ENCODE peak calls at places on chromosomes 6 and 20, in six cellular contexts. Y is spleen, I is sigmoid colon, O is HepG2, B is heart left ventricle, W is stomach. S is an unnamed sample.
A peak's percentile ranks its signal among the peaks of the same experiment; 100 is the strongest.

GRCh38 chr20:45088247-45088646 is 12.7 kb downstream of the KCNS1 start:
- DNase-seq in O (no peak), I (no peak), W (no peak), B (no peak), Y (no peak), S (no peak)

GRCh38 chr6:52389626-52390360 is 27.8 kb downstream of the PAQR8 start:
- DNase-seq in B (peak; percentile 75), W (peak; percentile 89), O (peak; percentile 94), I (no peak), Y (peak; percentile 86), S (no peak)

GRCh38 chr6:155201461-155202226 is 62.2 kb upstream of the CLDN20 start:
- DNase-seq in W (no peak), O (no peak), B (no peak), Y (no peak), I (no peak), S (no peak)

GRCh38 chr6:90677440-90677839 is 90.6 kb upstream of the MAP3K7 start:
- DNase-seq in Y (no peak), I (no peak), B (no peak), W (no peak), O (no peak), S (no peak)

GRCh38 chr6:160321729-160322505 is 26.3 kb upstream of the SLC22A3 start:
- DNase-seq in Y (no peak), O (no peak), W (no peak), I (no peak), B (no peak), S (no peak)

GRCh38 chr6:63610944-63611343 is 24.7 kb upstream of the PHF3 start:
- DNase-seq in W (no peak), O (no peak), I (no peak), Y (no peak), B (no peak), S (no peak)

GRCh38 chr6:111957623-111958315 is 84.5 kb upstream of the FYN start:
- DNase-seq in Y (no peak), O (no peak), I (no peak), B (no peak), W (no peak), S (no peak)

GRCh38 chr6:53813096-53813495 is 18.3 kb downstream of the LRRC1 start:
- DNase-seq in I (no peak), O (no peak), B (no peak), W (no peak), Y (no peak), S (no peak)

GRCh38 chr6:17866876-17867444 is 120.5 kb downstream of the KIF13A start:
- DNase-seq in W (no peak), B (no peak), Y (no peak), I (no peak), O (peak; percentile 47), S (no peak)

GRCh38 chr6:33727126-33727525 is 15.6 kb upstream of the UQCC2 start:
- DNase-seq in I (no peak), Y (no peak), O (no peak), W (no peak), B (no peak), S (no peak)

GRCh38 chr6:168387426-168387825 is 53.6 kb upstream of the SMOC2 start:
- DNase-seq in B (peak; percentile 54), W (no peak), I (no peak), O (no peak), Y (peak; percentile 67), S (no peak)

GRCh38 chr20:46965124-46965455 is 70.4 kb downstream of the EYA2 start:
- DNase-seq in O (no peak), B (no peak), I (no peak), W (no peak), Y (no peak), S (no peak)

GRCh38 chr20:43511879-43512278 is 4.4 kb downstream of the L3MBTL1 start:
- DNase-seq in O (no peak), Y (no peak), W (no peak), I (no peak), B (no peak), S (no peak)

GRCh38 chr6:13916230-13916944 is 8.4 kb upstream of the RNF182 start:
- DNase-seq in O (no peak), B (no peak), Y (no peak), W (no peak), I (no peak), S (no peak)

GRCh38 chr6:137776786-137777185 is 90.3 kb upstream of the TNFAIP3 start:
- DNase-seq in I (no peak), O (no peak), B (no peak), W (no peak), Y (no peak), S (no peak)

GRCh38 chr20:50571466-50571865 is 61.3 kb downstream of the PTPN1 start:
- DNase-seq in W (no peak), I (no peak), Y (no peak), O (no peak), B (no peak), S (no peak)

GRCh38 chr6:62707156-62707555 is 421.1 kb upstream of the KHDRBS2 start:
- DNase-seq in W (no peak), Y (no peak), I (no peak), O (peak; percentile 8), B (no peak), S (no peak)

GRCh38 chr6:56226946-56227879 is 20.2 kb downstream of the COL21A1 start:
- DNase-seq in Y (no peak), W (no peak), I (no peak), O (no peak), B (no peak), S (no peak)

GRCh38 chr6:5905431-5906339 is 101.0 kb downstream of the NRN1 start:
- DNase-seq in W (peak; percentile 36), O (no peak), I (peak; percentile 94), Y (no peak), B (peak; percentile 79), S (no peak)

GRCh38 chr20:48056218-48056617 is 270.9 kb upstream of the SULF2 start:
- DNase-seq in B (no peak), O (no peak), W (no peak), I (no peak), Y (no peak), S (no peak)

GRCh38 chr6:3561745-3562144 is 104.9 kb upstream of the SLC22A23 start:
- DNase-seq in W (no peak), Y (no peak), I (no peak), B (no peak), O (peak; percentile 20), S (no peak)

GRCh38 chr20:48600470-48600945 is 227.3 kb downstream of the PREX1 start:
- DNase-seq in I (peak; percentile 40), O (no peak), Y (peak; percentile 33), W (no peak), B (no peak), S (no peak)

GRCh38 chr6:125718109-125718508 is 31.3 kb upstream of the HEY2 start:
- DNase-seq in O (no peak), W (no peak), I (no peak), Y (no peak), B (no peak), S (no peak)

GRCh38 chr6:166658792-166659150 is 31.7 kb upstream of the RPS6KA2 start:
- DNase-seq in Y (no peak), W (no peak), I (no peak), B (no peak), O (no peak), S (no peak)

GRCh38 chr20:22411568-22412450 is 172.6 kb downstream of the FOXA2 start:
- DNase-seq in W (peak; percentile 51), B (no peak), Y (no peak), I (peak; percentile 69), O (peak; percentile 96), S (no peak)

DNA sequence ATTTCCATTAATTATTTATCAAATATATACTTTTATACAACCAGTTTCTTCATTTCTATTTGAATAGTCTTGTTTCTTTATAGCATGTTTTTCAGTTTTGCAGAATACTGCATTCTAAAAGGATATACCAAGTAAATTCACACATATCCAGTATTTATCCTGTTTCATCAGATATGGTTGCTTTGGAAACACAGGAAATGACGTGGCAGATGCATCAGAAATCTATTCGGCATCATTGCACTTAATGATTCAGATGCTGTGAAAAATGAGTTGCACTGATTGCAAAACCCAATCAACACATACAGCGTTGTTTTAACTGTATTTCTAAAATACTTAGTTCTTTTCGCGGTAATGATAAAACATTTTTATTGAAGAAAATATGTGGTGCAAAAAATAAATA is 594.9 kb downstream of the CDH26 start:
- DNase-seq in O (no peak), Y (no peak), W (no peak), B (no peak), I (no peak), S (no peak)
- H3K4me1 ChIP-seq in O (no peaks in the 10 kb centered on the region), Y (no peaks in the 10 kb centered on the region), W (no peaks in the 10 kb centered on the region), B (no peaks in the 10 kb centered on the region), I (no peaks in the 10 kb centered on the region), S (no peaks in the 10 kb centered on the region)

GRCh38 chr6:1551236-1551635 is 58.5 kb upstream of the FOXC1 start:
- DNase-seq in I (no peak), Y (no peak), B (no peak), W (no peak), O (no peak), S (no peak)

GRCh38 chr6:1554241-1554880 is 55.4 kb upstream of the FOXC1 start:
- DNase-seq in O (no peak), W (no peak), Y (no peak), I (no peak), B (no peak), S (no peak)

GRCh38 chr6:1554881-1555569 is 54.7 kb upstream of the FOXC1 start:
- DNase-seq in Y (peak; percentile 89), O (no peak), I (peak; percentile 86), B (peak; percentile 89), W (peak; percentile 63), S (no peak)

GRCh38 chr6:1553562-1554088 is 56.1 kb upstream of the FOXC1 start:
- DNase-seq in W (no peak), Y (no peak), I (no peak), B (no peak), O (no peak), S (no peak)

GRCh38 chr6:1552296-1552761 is 57.4 kb upstream of the FOXC1 start:
- DNase-seq in O (peak; percentile 25), Y (no peak), B (no peak), I (no peak), W (no peak), S (no peak)
- TF ChIP-seq CTCF in O (peak; percentile 51), Y (no peak), B (peak; percentile 6), I (no peak), W (no peak), S (no peak)

GRCh38 chr6:131060311-131060710 is 2.7 kb downstream of the EPB41L2 start:
- DNase-seq in B (no peak), O (no peak), I (no peak), Y (no peak), W (no peak), S (no peak)
- TF ChIP-seq POLR2A in B (no peak), O (no peak), I (no peak), Y (no peak), W (no peak), S (no peak)

DNA sequence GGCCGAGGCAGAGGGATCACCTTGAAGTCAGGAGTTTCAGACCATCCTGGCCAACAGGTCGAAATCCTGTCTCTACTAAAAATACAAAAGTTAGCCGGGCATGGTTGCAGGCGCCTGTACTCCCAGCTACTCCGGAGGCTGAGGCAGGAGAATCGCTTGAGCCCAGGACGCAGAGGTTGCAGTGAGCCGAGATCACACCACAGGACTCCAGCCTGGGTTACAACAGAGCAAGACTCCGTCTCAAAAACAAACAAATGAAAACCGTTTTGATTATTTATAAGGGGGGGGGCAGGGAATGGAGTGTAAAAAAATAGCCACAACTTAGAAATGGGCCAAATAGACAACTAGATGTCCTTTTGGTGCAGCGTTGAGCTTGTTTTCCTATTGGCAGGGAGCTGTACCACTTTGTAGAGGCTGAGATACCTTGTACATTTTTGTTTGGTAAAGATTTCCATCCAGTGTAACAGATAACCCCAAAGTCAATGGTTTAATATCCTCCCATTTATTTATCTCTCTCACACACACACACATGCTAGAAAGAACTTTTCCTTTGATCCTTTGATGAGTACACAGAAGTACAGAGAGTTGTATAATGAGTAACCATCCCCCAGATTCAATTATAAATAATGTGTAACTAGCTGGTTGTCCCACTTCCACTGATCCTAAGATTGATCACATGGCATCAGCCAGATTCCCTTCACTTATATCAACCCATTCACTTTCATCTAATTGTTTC is 477.5 kb downstream of the PRKN start:
- DNase-seq in O (peak; percentile 67), Y (no peak), I (no peak), B (no peak), W (no peak), S (no peak)
- H3K4me1 ChIP-seq in O (peaks cover 27% of the 10 kb centered on the region), Y (no peaks in the 10 kb centered on the region), I (no peaks in the 10 kb centered on the region), B (no peaks in the 10 kb centered on the region), W (no peaks in the 10 kb centered on the region), S (no peaks in the 10 kb centered on the region)